ENCODE peak calls at places on chromosomes 2 and 18, in six cellular contexts. One of them, this sample, is unnamed.

GRCh38 chr2:200786826-200787225 is 24.9 kb upstream of the BZW1 start:
- DNase-seq in cardiac muscle cell: peak
- DNase-seq in lower lobe of right lung: no peak
- DNase-seq in AG04450: peak
- DNase-seq in dorsolateral prefrontal cortex: no peak
- DNase-seq in aorta: peak
- DNase-seq in this sample: no peak

GRCh38 chr2:196649202-196649601 is 9.7 kb downstream of the CCDC150 start:
- DNase-seq in cardiac muscle cell: no peak
- DNase-seq in lower lobe of right lung: no peak
- DNase-seq in AG04450: no peak
- DNase-seq in dorsolateral prefrontal cortex: no peak
- DNase-seq in aorta: no peak
- DNase-seq in this sample: no peak

GRCh38 chr2:63424329-63425078 is 163.8 kb downstream of the WDPCP start:
- DNase-seq in cardiac muscle cell: peak
- DNase-seq in lower lobe of right lung: no peak
- DNase-seq in AG04450: no peak
- DNase-seq in dorsolateral prefrontal cortex: no peak
- DNase-seq in aorta: no peak
- DNase-seq in this sample: peak

GRCh38 chr2:33340265-33340664 is 136.2 kb upstream of the RASGRP3 start:
- DNase-seq in cardiac muscle cell: peak
- DNase-seq in lower lobe of right lung: peak
- DNase-seq in AG04450: no peak
- DNase-seq in dorsolateral prefrontal cortex: no peak
- DNase-seq in aorta: peak
- DNase-seq in this sample: no peak

GRCh38 chr2:215527738-215528137 is 91.9 kb upstream of the FN1 start:
- DNase-seq in cardiac muscle cell: peak
- DNase-seq in lower lobe of right lung: no peak
- DNase-seq in AG04450: peak
- DNase-seq in dorsolateral prefrontal cortex: no peak
- DNase-seq in aorta: no peak
- DNase-seq in this sample: no peak

GRCh38 chr2:172986040-172986439 is 89.6 kb upstream of the MAP3K20 start:
- DNase-seq in cardiac muscle cell: no peak
- DNase-seq in lower lobe of right lung: no peak
- DNase-seq in AG04450: no peak
- DNase-seq in dorsolateral prefrontal cortex: no peak
- DNase-seq in aorta: no peak
- DNase-seq in this sample: no peak

GRCh38 chr2:97748397-97748796 is 35.0 kb downstream of the ZAP70 start:
- DNase-seq in cardiac muscle cell: peak
- DNase-seq in lower lobe of right lung: no peak
- DNase-seq in AG04450: no peak
- DNase-seq in dorsolateral prefrontal cortex: no peak
- DNase-seq in aorta: no peak
- DNase-seq in this sample: no peak

GRCh38 chr2:160397530-160397865 is 96.1 kb downstream of the RBMS1 start:
- DNase-seq in cardiac muscle cell: no peak
- DNase-seq in lower lobe of right lung: no peak
- DNase-seq in AG04450: no peak
- DNase-seq in dorsolateral prefrontal cortex: no peak
- DNase-seq in aorta: no peak
- DNase-seq in this sample: peak

GRCh38 chr2:5766621-5767020 is 74.4 kb downstream of the SOX11 start:
- DNase-seq in cardiac muscle cell: no peak
- DNase-seq in lower lobe of right lung: no peak
- DNase-seq in AG04450: peak
- DNase-seq in dorsolateral prefrontal cortex: no peak
- DNase-seq in aorta: no peak
- DNase-seq in this sample: no peak

GRCh38 chr2:121362226-121362625 is 77.2 kb upstream of the TFCP2L1 start:
- DNase-seq in cardiac muscle cell: no peak
- DNase-seq in lower lobe of right lung: no peak
- DNase-seq in AG04450: no peak
- DNase-seq in dorsolateral prefrontal cortex: no peak
- DNase-seq in aorta: no peak
- DNase-seq in this sample: no peak

GRCh38 chr2:109295070-109295780 is 166.2 kb downstream of the SH3RF3 start:
- DNase-seq in cardiac muscle cell: no peak
- DNase-seq in lower lobe of right lung: no peak
- DNase-seq in AG04450: no peak
- DNase-seq in dorsolateral prefrontal cortex: no peak
- DNase-seq in aorta: no peak
- DNase-seq in this sample: no peak

GRCh38 chr2:109294523-109294922 is 165.5 kb downstream of the SH3RF3 start:
- DNase-seq in cardiac muscle cell: no peak
- DNase-seq in lower lobe of right lung: no peak
- DNase-seq in AG04450: no peak
- DNase-seq in dorsolateral prefrontal cortex: no peak
- DNase-seq in aorta: no peak
- DNase-seq in this sample: no peak

GRCh38 chr2:109292377-109292776 is 163.4 kb downstream of the SH3RF3 start:
- DNase-seq in cardiac muscle cell: no peak
- DNase-seq in lower lobe of right lung: no peak
- DNase-seq in AG04450: no peak
- DNase-seq in dorsolateral prefrontal cortex: no peak
- DNase-seq in aorta: no peak
- DNase-seq in this sample: no peak

GRCh38 chr2:109295781-109296117 is 166.7 kb downstream of the SH3RF3 start:
- DNase-seq in cardiac muscle cell: no peak
- DNase-seq in lower lobe of right lung: no peak
- DNase-seq in AG04450: no peak
- DNase-seq in dorsolateral prefrontal cortex: no peak
- DNase-seq in aorta: no peak
- DNase-seq in this sample: no peak

DNA sequence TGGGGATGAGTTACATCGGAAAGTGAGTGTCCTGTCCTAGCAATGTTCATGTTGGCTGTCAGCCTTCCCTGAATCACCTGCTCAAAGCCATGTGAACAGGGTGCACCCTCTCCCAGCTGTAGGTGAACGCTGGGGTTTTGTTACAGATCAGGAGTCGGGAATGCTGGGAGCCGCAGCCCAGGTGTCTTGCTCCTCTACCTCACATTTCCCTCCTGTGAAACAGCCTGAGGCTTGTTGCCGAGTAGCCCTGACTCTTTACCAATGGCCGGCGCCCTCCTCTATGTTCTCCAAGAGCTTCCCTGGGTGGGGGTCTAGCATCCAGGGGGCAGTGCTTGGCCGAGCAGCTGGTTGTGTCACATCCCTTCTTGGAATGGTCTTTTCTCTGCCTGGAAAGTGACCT is 164.7 kb downstream of the SH3RF3 start:
- DNase-seq in cardiac muscle cell: no peak
- DNase-seq in lower lobe of right lung: no peak
- DNase-seq in AG04450: no peak
- DNase-seq in dorsolateral prefrontal cortex: no peak
- DNase-seq in aorta: no peak
- DNase-seq in this sample: no peak
- H3K27ac ChIP-seq in cardiac muscle cell: no peak
- H3K27ac ChIP-seq in lower lobe of right lung: no peak
- H3K27ac ChIP-seq in AG04450: no peak
- H3K27ac ChIP-seq in dorsolateral prefrontal cortex: peak
- H3K27ac ChIP-seq in aorta: no peak
- H3K27ac ChIP-seq in this sample: no peak

GRCh38 chr18:55857409-55857808 is 269.4 kb upstream of the TCF4 start:
- DNase-seq in cardiac muscle cell: no peak
- DNase-seq in lower lobe of right lung: no peak
- DNase-seq in AG04450: no peak
- DNase-seq in dorsolateral prefrontal cortex: no peak
- DNase-seq in aorta: no peak
- DNase-seq in this sample: no peak
- H3K27ac ChIP-seq in cardiac muscle cell: no peak
- H3K27ac ChIP-seq in lower lobe of right lung: no peak
- H3K27ac ChIP-seq in AG04450: no peak
- H3K27ac ChIP-seq in dorsolateral prefrontal cortex: no peak
- H3K27ac ChIP-seq in aorta: no peak
- H3K27ac ChIP-seq in this sample: no peak

GRCh38 chr2:108377411-108377810 is 343 bp upstream of the SULT1C4 start:
- DNase-seq in cardiac muscle cell: no peak
- DNase-seq in lower lobe of right lung: no peak
- DNase-seq in AG04450: peak
- DNase-seq in dorsolateral prefrontal cortex: no peak
- DNase-seq in aorta: no peak
- DNase-seq in this sample: no peak
- H3K27ac ChIP-seq in cardiac muscle cell: peak
- H3K27ac ChIP-seq in lower lobe of right lung: peak
- H3K27ac ChIP-seq in AG04450: peak
- H3K27ac ChIP-seq in dorsolateral prefrontal cortex: peak
- H3K27ac ChIP-seq in aorta: no peak
- H3K27ac ChIP-seq in this sample: peak

DNA sequence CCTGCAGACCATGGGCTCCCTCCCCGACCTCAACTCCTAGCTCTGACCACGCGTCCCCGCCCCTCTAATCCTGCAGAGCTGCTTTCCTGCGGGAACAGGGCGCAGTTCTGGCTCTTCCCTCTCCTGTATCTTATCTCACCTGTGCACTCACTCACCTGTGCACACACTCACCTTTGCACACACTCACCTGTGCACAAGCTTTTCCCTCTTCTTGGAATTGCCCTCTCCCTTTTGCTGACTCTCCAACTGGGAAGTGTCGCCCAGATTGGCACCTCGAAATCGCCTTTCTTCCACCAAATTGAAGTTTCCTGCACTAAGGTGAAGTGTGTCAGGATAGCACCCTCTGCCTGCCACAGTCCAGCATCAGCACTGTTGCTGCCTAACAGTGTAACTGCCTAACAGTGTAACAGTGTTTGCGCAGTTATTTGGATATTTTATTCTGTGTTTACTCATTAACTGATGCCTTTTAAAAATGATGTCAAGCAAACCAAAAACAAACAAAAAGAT is 585 bp upstream of the CMPK2 start:
- DNase-seq in cardiac muscle cell: peak
- DNase-seq in lower lobe of right lung: no peak
- DNase-seq in AG04450: no peak
- DNase-seq in dorsolateral prefrontal cortex: no peak
- DNase-seq in aorta: no peak
- DNase-seq in this sample: no peak
- H3K27ac ChIP-seq in cardiac muscle cell: no peak
- H3K27ac ChIP-seq in lower lobe of right lung: peak
- H3K27ac ChIP-seq in AG04450: no peak
- H3K27ac ChIP-seq in dorsolateral prefrontal cortex: peak
- H3K27ac ChIP-seq in aorta: no peak
- H3K27ac ChIP-seq in this sample: no peak

GRCh38 chr2:222423186-222423585 is 1.2 kb upstream of the SGPP2 start:
- DNase-seq in cardiac muscle cell: no peak
- DNase-seq in lower lobe of right lung: no peak
- DNase-seq in AG04450: no peak
- DNase-seq in dorsolateral prefrontal cortex: no peak
- DNase-seq in aorta: no peak
- DNase-seq in this sample: no peak

GRCh38 chr2:222424729-222425671 is 657 bp downstream of the SGPP2 start:
- DNase-seq in cardiac muscle cell: peak
- DNase-seq in lower lobe of right lung: peak
- DNase-seq in AG04450: no peak
- DNase-seq in dorsolateral prefrontal cortex: peak
- DNase-seq in aorta: peak
- DNase-seq in this sample: no peak

GRCh38 chr2:222426836-222427130 is 2.4 kb downstream of the SGPP2 start:
- DNase-seq in cardiac muscle cell: no peak
- DNase-seq in lower lobe of right lung: no peak
- DNase-seq in AG04450: no peak
- DNase-seq in dorsolateral prefrontal cortex: no peak
- DNase-seq in aorta: no peak
- DNase-seq in this sample: no peak

GRCh38 chr2:222423632-222424280 is 587 bp upstream of the SGPP2 start:
- DNase-seq in cardiac muscle cell: peak
- DNase-seq in lower lobe of right lung: peak
- DNase-seq in AG04450: no peak
- DNase-seq in dorsolateral prefrontal cortex: no peak
- DNase-seq in aorta: no peak
- DNase-seq in this sample: no peak

DNA sequence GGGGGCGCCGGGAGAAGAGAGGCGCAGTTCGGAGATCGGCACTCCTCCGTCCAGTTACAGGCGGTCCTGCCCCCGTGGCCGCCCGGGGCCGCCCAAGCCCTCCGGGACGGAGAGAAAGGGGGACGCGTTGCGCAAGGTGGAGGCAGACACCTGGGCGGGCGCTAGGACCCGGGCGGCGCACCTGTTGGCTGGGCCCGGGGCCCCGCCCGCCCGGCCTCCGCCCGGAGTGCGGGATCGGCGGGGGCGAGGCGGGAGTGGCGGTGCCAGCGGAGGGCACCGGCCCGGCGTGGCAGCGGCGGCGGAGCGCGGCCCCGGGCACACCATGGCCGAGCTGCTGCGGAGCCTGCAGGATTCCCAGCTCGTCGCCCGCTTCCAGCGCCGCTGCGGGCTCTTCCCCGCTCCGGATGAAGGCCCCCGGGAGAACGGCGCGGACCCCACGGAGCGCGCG is at the start of gene SGPP2:
- DNase-seq in cardiac muscle cell: no peak
- DNase-seq in lower lobe of right lung: peak
- DNase-seq in AG04450: no peak
- DNase-seq in dorsolateral prefrontal cortex: no peak
- DNase-seq in aorta: no peak
- DNase-seq in this sample: no peak
- H3K27ac ChIP-seq in cardiac muscle cell: peak
- H3K27ac ChIP-seq in lower lobe of right lung: peak
- H3K27ac ChIP-seq in AG04450: no peak
- H3K27ac ChIP-seq in dorsolateral prefrontal cortex: peak
- H3K27ac ChIP-seq in aorta: no peak
- H3K27ac ChIP-seq in this sample: no peak

GRCh38 chr18:58727776-58728500 is 56.7 kb downstream of the MALT1 start:
- DNase-seq in cardiac muscle cell: peak
- DNase-seq in lower lobe of right lung: no peak
- DNase-seq in AG04450: no peak
- DNase-seq in dorsolateral prefrontal cortex: no peak
- DNase-seq in aorta: no peak
- DNase-seq in this sample: peak

GRCh38 chr18:58733866-58734265 is 62.6 kb downstream of the MALT1 start:
- DNase-seq in cardiac muscle cell: no peak
- DNase-seq in lower lobe of right lung: no peak
- DNase-seq in AG04450: no peak
- DNase-seq in dorsolateral prefrontal cortex: no peak
- DNase-seq in aorta: no peak
- DNase-seq in this sample: no peak

GRCh38 chr18:58728719-58729118 is 57.5 kb downstream of the MALT1 start:
- DNase-seq in cardiac muscle cell: no peak
- DNase-seq in lower lobe of right lung: no peak
- DNase-seq in AG04450: no peak
- DNase-seq in dorsolateral prefrontal cortex: no peak
- DNase-seq in aorta: no peak
- DNase-seq in this sample: no peak

GRCh38 chr18:58730618-58731017 is 59.4 kb downstream of the MALT1 start:
- DNase-seq in cardiac muscle cell: no peak
- DNase-seq in lower lobe of right lung: no peak
- DNase-seq in AG04450: no peak
- DNase-seq in dorsolateral prefrontal cortex: no peak
- DNase-seq in aorta: no peak
- DNase-seq in this sample: no peak

GRCh38 chr18:58732471-58732870 is 61.2 kb downstream of the MALT1 start:
- DNase-seq in cardiac muscle cell: no peak
- DNase-seq in lower lobe of right lung: no peak
- DNase-seq in AG04450: no peak
- DNase-seq in dorsolateral prefrontal cortex: no peak
- DNase-seq in aorta: no peak
- DNase-seq in this sample: no peak
- H3K27ac ChIP-seq in cardiac muscle cell: peak
- H3K27ac ChIP-seq in lower lobe of right lung: no peak
- H3K27ac ChIP-seq in AG04450: no peak
- H3K27ac ChIP-seq in dorsolateral prefrontal cortex: no peak
- H3K27ac ChIP-seq in aorta: no peak
- H3K27ac ChIP-seq in this sample: peak

This sample was measured in SJSA1.